ENCODE peak calls at places on chromosomes 11 and 22, in four cellular contexts. B, J, A and H are unnamed samples.

GRCh38 chr11:45379162-45379863 is 93.2 kb upstream of the SYT13 start:
- DNase-seq in J (no peak), A (no peak), B (no peak), H (no peak)

GRCh38 chr11:78295991-78296930 is 107.5 kb downstream of the USP35 start:
- DNase-seq in B (no peak), J (no peak), A (no peak), H (peak)

GRCh38 chr22:46736705-46737104 is 1.3 kb downstream of the CERK start:
- DNase-seq in J (peak), A (no peak), B (no peak), H (no peak)

GRCh38 chr11:69419662-69420061 is 61.8 kb upstream of the LINC01488 start:
- DNase-seq in J (no peak), B (no peak), A (no peak), H (no peak)

GRCh38 chr11:68358416-68358815 is 46.0 kb downstream of the LRP5 start:
- DNase-seq in B (no peak), J (no peak), A (no peak), H (no peak)

GRCh38 chr11:45937916-45938315 is 15.5 kb downstream of the LARGE2 start:
- DNase-seq in A (peak), J (no peak), B (no peak), H (no peak)

GRCh38 chr11:15720460-15720859 is 605.7 kb downstream of the INSC start:
- DNase-seq in B (no peak), A (no peak), J (no peak), H (no peak)

GRCh38 chr22:20638143-20638870 is 130.9 kb downstream of the MED15 start:
- DNase-seq in B (no peak), J (no peak), A (no peak), H (no peak)

GRCh38 chr11:122815900-122816299 is 22.4 kb upstream of the CRTAM start:
- DNase-seq in J (no peak), B (no peak), A (no peak), H (no peak)

GRCh38 chr11:123616505-123617198 is 37.8 kb downstream of the SCN3B start:
- DNase-seq in B (no peak), J (no peak), A (no peak), H (no peak)

GRCh38 chr22:21936151-21936778 is 16.4 kb downstream of the PPM1F start:
- DNase-seq in A (no peak), B (no peak), J (no peak), H (no peak)

GRCh38 chr11:57978686-57979531 is 44.8 kb upstream of the OR9Q1 start:
- DNase-seq in A (no peak), B (no peak), J (no peak), H (no peak)

GRCh38 chr11:67406969-67407699 is 3.3 kb downstream of the TBC1D10C start:
- DNase-seq in A (no peak), J (no peak), B (no peak), H (no peak)

GRCh38 chr22:34416321-34416900 is 496.1 kb upstream of the LARGE1 start:
- DNase-seq in A (no peak), J (no peak), B (peak), H (peak)

GRCh38 chr11:124405611-124406010 is 6.8 kb upstream of the OR8B3 start:
- DNase-seq in B (no peak), A (no peak), J (no peak), H (no peak)

GRCh38 chr11:116500002-116500832 is 272.6 kb downstream of the BUD13 start:
- DNase-seq in B (peak), A (no peak), J (no peak), H (no peak)

GRCh38 chr11:75839851-75840250 is 24.8 kb downstream of the UVRAG start:
- DNase-seq in A (no peak), J (no peak), B (no peak), H (no peak)
- H3K9ac ChIP-seq in A (no peak), J (no peak), B (no peak), H (no peak)

GRCh38 chr11:62030071-62030684 is 62.7 kb upstream of the FTH1 start:
- DNase-seq in A (peak), B (peak), J (no peak), H (peak)

GRCh38 chr11:62024975-62025374 is 57.5 kb upstream of the FTH1 start:
- DNase-seq in A (no peak), B (no peak), J (no peak), H (no peak)

GRCh38 chr11:62020661-62021060 is 53.2 kb upstream of the FTH1 start:
- DNase-seq in A (no peak), J (no peak), B (no peak), H (no peak)

GRCh38 chr11:62026739-62027138 is 59.3 kb upstream of the FTH1 start:
- DNase-seq in A (no peak), B (no peak), J (no peak), H (no peak)

GRCh38 chr11:62025429-62026105 is 58.1 kb upstream of the FTH1 start:
- DNase-seq in B (no peak), J (peak), A (no peak), H (no peak)
- H3K27ac ChIP-seq in B (no peak), J (peak), A (no peak), H (no peak)

GRCh38 chr11:119341222-119342022 is 739 bp upstream of the C1QTNF5 start:
- DNase-seq in A (peak), B (peak), J (no peak), H (no peak)
- H3K9ac ChIP-seq in A (no peak), B (no peak), J (peak), H (no peak)

GRCh38 chr11:118226294-118226693 is 1.5 kb upstream of the JAML start:
- DNase-seq in A (no peak), J (no peak), B (no peak), H (no peak)

GRCh38 chr11:118230088-118230487 is 5.3 kb upstream of the JAML start:
- DNase-seq in A (no peak), J (no peak), B (no peak), H (no peak)

GRCh38 chr11:118226781-118227180 is 2.0 kb upstream of the JAML start:
- DNase-seq in J (no peak), B (no peak), A (no peak), H (no peak)

GRCh38 chr11:118229274-118229847 is 4.5 kb upstream of the JAML start:
- DNase-seq in A (no peak), J (no peak), B (no peak), H (no peak)

DNA sequence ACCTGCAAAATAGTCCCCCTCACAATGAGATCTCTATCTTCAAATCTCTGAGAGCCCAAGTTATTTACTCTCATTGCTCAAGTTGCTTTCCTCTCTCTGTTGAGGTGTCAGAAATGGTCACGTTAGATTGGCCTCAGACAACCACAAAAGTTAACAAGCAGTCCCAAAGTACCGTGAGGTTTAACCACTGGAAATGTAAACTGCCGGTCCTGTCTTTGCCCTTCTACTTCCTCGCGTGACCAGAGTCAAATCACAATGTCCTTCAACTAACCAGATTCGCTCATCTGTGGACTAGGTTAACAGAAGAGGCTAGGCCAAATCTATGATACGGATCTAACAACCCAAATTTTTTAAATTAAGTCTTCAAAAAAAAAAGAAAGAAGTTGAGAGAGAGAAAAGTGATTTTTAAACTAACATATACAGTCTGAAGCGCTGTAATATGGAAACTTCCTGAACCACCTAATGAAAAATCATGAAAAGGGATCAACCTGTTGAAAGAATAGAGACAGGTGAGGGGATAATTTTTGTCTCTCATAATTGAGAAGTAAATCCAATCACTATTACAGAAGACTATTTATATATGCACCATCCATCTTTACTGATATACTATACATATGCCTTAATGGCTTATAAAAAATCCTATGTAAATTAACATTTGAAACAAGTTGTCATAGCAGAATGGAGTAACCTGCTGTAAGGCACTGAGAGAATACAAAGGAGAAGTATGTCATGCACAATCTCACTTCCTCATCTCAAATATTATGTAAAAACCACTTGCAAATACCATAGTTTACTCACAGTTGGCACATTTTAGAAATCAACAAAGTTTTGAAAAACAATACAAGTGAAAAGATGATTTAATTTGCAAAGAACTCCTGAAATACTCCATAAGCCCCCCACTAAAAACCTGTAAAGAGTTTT is 3.3 kb upstream of the JAML start:
- DNase-seq in J (no peak), A (no peak), B (no peak), H (no peak)
- H3K27ac ChIP-seq in J (peak), A (no peak), B (no peak), H (no peak)

DNA sequence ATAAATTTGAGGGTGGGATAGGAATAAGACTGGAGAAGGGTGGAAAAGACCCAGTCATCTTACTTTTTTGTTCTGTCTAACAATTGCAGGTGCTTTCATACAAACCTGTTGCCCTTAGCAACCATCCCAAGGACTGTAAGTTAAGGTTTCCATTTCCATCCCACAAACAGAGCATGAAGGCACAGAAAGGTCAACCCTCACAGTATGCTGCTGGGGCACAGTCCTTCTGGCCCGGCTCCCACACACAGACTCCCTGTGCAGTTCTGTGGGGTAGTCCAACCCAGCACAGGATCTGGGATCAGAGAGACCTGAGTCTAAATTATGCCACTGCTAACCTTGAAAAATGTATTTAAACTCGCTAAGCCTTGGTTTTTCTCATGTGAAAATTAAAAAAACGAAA is 38.4 kb upstream of the ETS1 start:
- DNase-seq in A (no peak), B (peak), J (no peak), H (no peak)
- H3K9ac ChIP-seq in A (no peak), B (no peak), J (no peak), H (no peak)

GRCh38 chr22:49924113-49924833 is 5.8 kb downstream of the CRELD2 start:
- DNase-seq in J (no peak), A (no peak), B (no peak), H (no peak)

GRCh38 chr22:49922926-49923325 is 4.5 kb downstream of the CRELD2 start:
- DNase-seq in J (no peak), A (no peak), B (no peak), H (no peak)

GRCh38 chr22:49922484-49922883 is 4.0 kb downstream of the CRELD2 start:
- DNase-seq in A (no peak), B (no peak), J (no peak), H (no peak)

GRCh38 chr22:49921508-49922278 is 3.3 kb downstream of the CRELD2 start:
- DNase-seq in B (no peak), J (no peak), A (no peak), H (no peak)

DNA sequence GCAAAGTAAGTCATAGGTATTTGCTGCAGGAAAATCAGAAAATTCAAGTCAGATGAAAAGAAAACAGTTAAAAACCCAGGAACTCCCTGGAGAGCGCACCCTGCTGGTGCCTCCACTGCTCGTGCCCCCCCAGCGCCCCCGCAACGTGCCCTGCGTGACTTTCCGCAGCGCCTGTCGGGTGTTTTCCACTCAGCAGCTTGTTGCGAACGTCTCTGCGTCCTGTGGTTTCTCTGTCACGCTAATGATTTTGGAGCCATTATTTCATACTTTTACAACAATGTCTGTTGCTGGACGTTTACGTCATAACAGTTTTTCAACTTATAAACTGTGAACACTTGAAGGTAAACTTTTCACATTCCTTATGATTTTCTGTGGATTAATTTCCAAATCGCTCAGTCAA is 5.0 kb downstream of the CRELD2 start:
- DNase-seq in A (no peak), B (no peak), J (no peak), H (no peak)
- H3K27ac ChIP-seq in A (no peak), B (no peak), J (no peak), H (no peak)

DNA sequence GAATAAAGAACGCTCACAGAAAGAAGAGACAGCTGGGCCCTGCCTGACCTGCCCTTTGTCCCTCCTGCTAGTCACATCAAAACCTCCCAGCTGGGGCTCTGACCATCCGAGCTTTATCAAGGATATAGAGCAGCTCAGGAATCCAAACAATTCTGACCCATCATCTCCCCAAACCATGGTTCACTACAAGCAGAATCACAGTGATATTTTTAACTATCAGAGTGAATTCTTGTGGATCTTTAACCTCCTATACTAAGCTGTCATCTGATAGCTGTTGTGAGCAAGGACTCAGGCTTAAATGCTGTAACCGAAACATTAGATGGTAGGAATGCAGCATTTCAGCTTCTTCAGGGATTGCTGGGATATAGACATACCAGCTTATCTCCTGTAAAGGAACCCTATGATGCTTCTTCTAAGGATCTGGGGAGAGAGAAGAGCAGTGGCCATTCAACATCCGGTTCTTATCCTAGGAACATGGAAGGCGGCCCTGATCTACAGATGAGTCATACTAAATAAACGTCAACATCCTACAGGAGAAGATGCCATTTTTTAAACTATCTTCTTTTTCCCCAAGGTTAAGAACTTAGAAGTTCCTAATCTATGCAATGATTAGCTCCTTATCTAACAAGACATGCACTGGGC is 84.7 kb upstream of the AKIP1 start:
- DNase-seq in B (peak), A (peak), J (no peak), H (peak)
- H3K9ac ChIP-seq in B (peak), A (no peak), J (no peak), H (no peak)